ENCODE peak calls at places on chromosomes 11 and 22, in ten cellular contexts. R, N, F, B, V, I, J, T, L and Y are unnamed samples.

GRCh38 chr11:66717925-66718319 is 11.1 kb downstream of the SPTBN2 start:
- DNase-seq in R (no peak), N (no peak), F (no peak), B (no peak), V (no peak), I (no peak), J (no peak), T (no peak), L (no peak), Y (no peak)

GRCh38 chr11:94933225-94934130 is 39.9 kb downstream of the CWC15 start:
- DNase-seq in R (no peak), N (no peak), F (peak), B (peak), V (no peak), I (no peak), J (no peak), T (no peak), L (peak), Y (no peak)

GRCh38 chr11:119284344-119285157 is 32.4 kb downstream of the MCAM start:
- DNase-seq in R (no peak), N (peak), F (no peak), B (no peak), V (peak), I (peak), J (peak), T (no peak), L (no peak), Y (no peak)

GRCh38 chr22:20319041-20319744 is 667 bp downstream of the DGCR6L start:
- DNase-seq in R (peak), N (peak), F (no peak), B (no peak), V (no peak), I (peak), J (no peak), T (peak), L (no peak), Y (peak)

GRCh38 chr22:40107756-40108437 is 69.8 kb upstream of the TNRC6B start:
- DNase-seq in R (no peak), N (peak), F (no peak), B (no peak), V (no peak), I (no peak), J (no peak), T (no peak), L (no peak), Y (no peak)

GRCh38 chr11:37817727-37818270 is 1219.8 kb upstream of the RAG2 start:
- DNase-seq in R (no peak), N (no peak), F (no peak), B (no peak), V (no peak), I (no peak), J (no peak), T (no peak), L (no peak), Y (no peak)

GRCh38 chr11:134889832-134890231 is 477.8 kb upstream of the B3GAT1 start:
- DNase-seq in R (no peak), N (no peak), F (no peak), B (no peak), V (no peak), I (no peak), J (no peak), T (no peak), L (no peak), Y (no peak)

GRCh38 chr11:83819936-83820549 is 533.9 kb upstream of the CCDC90B start:
- DNase-seq in R (no peak), N (peak), F (no peak), B (peak), V (peak), I (peak), J (peak), T (no peak), L (no peak), Y (no peak)

GRCh38 chr11:109123811-109124787 is 297.9 kb upstream of the C11orf87 start:
- DNase-seq in R (no peak), N (no peak), F (no peak), B (peak), V (no peak), I (no peak), J (no peak), T (no peak), L (no peak), Y (no peak)

GRCh38 chr11:73291196-73291595 is 16.9 kb upstream of the ARHGEF17 start:
- DNase-seq in R (no peak), N (no peak), F (no peak), B (no peak), V (no peak), I (no peak), J (no peak), T (no peak), L (no peak), Y (no peak)

GRCh38 chr11:911031-911889 is 650 bp upstream of the CHID1 start:
- DNase-seq in R (no peak), N (no peak), F (peak), B (peak), V (peak), I (peak), J (no peak), T (no peak), L (peak), Y (peak)

GRCh38 chr11:64400667-64401066 is 41.7 kb downstream of the RPS6KA4 start:
- DNase-seq in R (no peak), N (no peak), F (no peak), B (no peak), V (no peak), I (no peak), J (no peak), T (no peak), L (no peak), Y (no peak)

GRCh38 chr11:45455536-45455935 is 169.4 kb upstream of the SYT13 start:
- DNase-seq in R (no peak), N (no peak), F (no peak), B (no peak), V (no peak), I (no peak), J (no peak), T (no peak), L (no peak), Y (no peak)

GRCh38 chr22:24094966-24095365 is 83.9 kb downstream of the CABIN1 start:
- DNase-seq in R (no peak), N (no peak), F (peak), B (no peak), V (no peak), I (no peak), J (no peak), T (no peak), L (no peak), Y (no peak)

GRCh38 chr22:49718396-49718795 is 109.3 kb downstream of the BRD1 start:
- DNase-seq in R (no peak), N (no peak), F (no peak), B (no peak), V (no peak), I (no peak), J (no peak), T (no peak), L (no peak), Y (no peak)

GRCh38 chr11:503179-503981 is 3.7 kb downstream of the RNH1 start:
- DNase-seq in R (no peak), N (no peak), F (peak), B (no peak), V (peak), I (peak), J (no peak), T (peak), L (peak), Y (peak)

GRCh38 chr11:2525941-2526807 is 81.4 kb downstream of the KCNQ1 start:
- DNase-seq in R (peak), N (no peak), F (peak), B (no peak), V (no peak), I (no peak), J (no peak), T (no peak), L (peak), Y (peak)

GRCh38 chr11:93740031-93740801 is 1.1 kb downstream of the TAF1D start:
- DNase-seq in R (peak), N (peak), F (no peak), B (no peak), V (no peak), I (peak), J (no peak), T (peak), L (no peak), Y (no peak)

GRCh38 chr11:2202900-2203439 is 31.4 kb upstream of the TH start:
- DNase-seq in R (no peak), N (no peak), F (peak), B (no peak), V (no peak), I (no peak), J (no peak), T (no peak), L (no peak), Y (peak)

GRCh38 chr11:42543844-42544243 is 768.0 kb upstream of the API5 start:
- DNase-seq in R (no peak), N (no peak), F (no peak), B (no peak), V (no peak), I (no peak), J (no peak), T (no peak), L (no peak), Y (no peak)

GRCh38 chr22:37533995-37534394 is 14.8 kb upstream of the CARD10 start:
- DNase-seq in R (no peak), N (no peak), F (no peak), B (peak), V (no peak), I (peak), J (peak), T (no peak), L (no peak), Y (no peak)

GRCh38 chr22:35921777-35922176 is 106.8 kb downstream of the RBFOX2 start:
- DNase-seq in R (peak), N (peak), F (peak), B (peak), V (peak), I (peak), J (peak), T (peak), L (peak), Y (no peak)

GRCh38 chr11:20584093-20584774 is 15.2 kb upstream of the SLC6A5 start:
- DNase-seq in R (no peak), N (no peak), F (no peak), B (no peak), V (no peak), I (no peak), J (no peak), T (no peak), L (no peak), Y (no peak)

GRCh38 chr11:134276396-134277175 is 407 bp downstream of the GLB1L3 start:
- DNase-seq in R (peak), N (no peak), F (no peak), B (no peak), V (peak), I (no peak), J (no peak), T (no peak), L (no peak), Y (no peak)

GRCh38 chr11:46272816-46273427 is 4.5 kb upstream of the CREB3L1 start:
- DNase-seq in R (no peak), N (no peak), F (peak), B (no peak), V (no peak), I (no peak), J (no peak), T (peak), L (peak), Y (no peak)

GRCh38 chr22:49230194-49230577 is 597.5 kb downstream of the BRD1 start:
- DNase-seq in R (peak), N (no peak), F (peak), B (no peak), V (no peak), I (no peak), J (no peak), T (peak), L (no peak), Y (no peak)

GRCh38 chr11:58301576-58301975 is 33.5 kb upstream of the OR10W1 start:
- DNase-seq in R (no peak), N (no peak), F (no peak), B (peak), V (no peak), I (no peak), J (no peak), T (no peak), L (no peak), Y (no peak)

GRCh38 chr22:37972527-37972926 is 11.8 kb downstream of the SOX10 start:
- DNase-seq in R (no peak), N (no peak), F (no peak), B (no peak), V (no peak), I (no peak), J (no peak), T (no peak), L (no peak), Y (no peak)

GRCh38 chr22:40519948-40520331 is 116.6 kb downstream of the MRTFA start:
- DNase-seq in R (no peak), N (no peak), F (no peak), B (no peak), V (no peak), I (no peak), J (no peak), T (no peak), L (no peak), Y (no peak)

GRCh38 chr11:111429066-111429506 is 50.0 kb upstream of the POU2AF1 start:
- DNase-seq in R (peak), N (peak), F (peak), B (peak), V (peak), I (peak), J (peak), T (peak), L (peak), Y (no peak)
- TF ChIP-seq CTCF in R (peak), N (peak), F (peak), B (peak), V (peak), I (peak), J (peak), T (peak), L (peak), Y (peak)

DNA sequence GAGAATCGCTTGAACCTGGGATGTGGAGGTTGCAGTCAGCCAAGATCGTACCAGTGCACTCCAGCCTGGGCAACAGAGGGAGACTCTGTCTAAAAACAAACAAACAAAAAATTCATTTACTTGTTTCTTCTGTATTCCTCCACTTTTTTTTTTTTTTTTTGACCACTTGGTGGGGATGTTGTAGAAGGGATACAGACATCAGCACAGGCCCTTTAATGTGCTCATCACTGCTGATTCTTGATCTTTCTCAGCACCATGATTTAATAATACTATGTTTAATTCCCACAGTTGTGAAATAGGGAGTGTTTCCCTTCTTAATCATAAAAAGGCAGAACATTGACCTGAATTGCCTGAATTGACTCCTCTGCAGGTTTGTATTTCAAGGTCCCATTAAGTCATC is 4.5 kb downstream of the TTC9C start:
- DNase-seq in R (no peak), N (peak), F (no peak), B (no peak), V (no peak), I (peak), J (no peak), T (no peak), L (no peak), Y (no peak)
- TF ChIP-seq CTCF in R (no peak), N (peak), F (no peak), B (no peak), V (no peak), I (no peak), J (peak), T (no peak), L (no peak), Y (peak)

DNA sequence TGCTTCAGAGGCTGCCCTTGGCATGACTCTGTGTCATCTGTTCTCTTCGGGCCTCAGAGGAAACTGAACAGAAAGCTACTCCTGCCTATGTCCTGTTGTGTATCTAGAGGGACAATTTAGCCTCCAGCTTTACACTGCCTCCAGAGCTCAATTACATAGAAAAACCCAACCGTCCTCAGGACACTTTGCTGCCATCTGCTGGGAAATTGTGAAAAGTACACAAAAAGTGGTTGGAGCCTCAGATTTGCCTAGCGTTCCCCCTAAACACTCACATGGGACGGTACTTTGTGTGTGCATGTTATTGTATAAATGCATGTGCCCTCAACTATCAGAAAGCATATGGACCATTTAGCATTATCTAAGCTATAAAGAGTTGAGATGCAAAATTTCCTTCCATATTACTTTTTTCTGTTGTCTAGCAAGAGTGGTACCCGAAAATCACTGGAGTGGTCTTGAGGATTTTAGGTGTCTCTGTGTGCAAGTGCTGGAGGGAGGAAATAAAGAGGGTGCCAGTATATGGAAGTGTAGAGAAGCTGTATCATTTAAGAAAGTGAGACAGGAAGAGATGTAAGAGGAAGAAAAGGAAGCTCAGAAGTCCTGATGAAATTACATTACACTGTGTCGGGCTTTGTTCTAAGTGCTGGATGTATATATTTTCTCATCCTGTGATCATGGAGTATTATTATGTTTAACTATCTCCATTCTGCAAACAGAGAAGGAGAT is 8.7 kb upstream of the MS4A4E start:
- DNase-seq in R (no peak), N (no peak), F (no peak), B (peak), V (peak), I (peak), J (peak), T (no peak), L (no peak), Y (no peak)
- TF ChIP-seq CTCF in R (no peak), N (peak), F (peak), B (peak), V (peak), I (peak), J (peak), T (no peak), L (peak), Y (peak)

DNA sequence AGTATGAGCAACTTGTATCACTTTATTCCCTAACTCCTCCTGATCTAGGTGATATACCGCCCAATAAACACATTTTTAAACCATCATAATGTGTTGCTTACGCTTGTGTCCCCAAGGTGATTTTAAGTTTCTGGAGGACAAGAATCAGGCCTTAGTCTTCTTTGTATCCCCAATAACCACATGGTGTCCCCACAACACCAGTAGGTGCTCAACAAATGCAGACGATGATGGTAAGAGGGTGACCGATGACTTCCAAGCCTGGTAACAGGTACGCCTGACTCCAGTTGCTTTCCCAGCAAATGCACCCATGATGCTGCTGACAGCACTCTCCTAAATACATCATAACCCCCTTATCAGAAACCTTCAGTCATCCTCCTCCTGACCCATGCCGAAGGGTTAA is 64.2 kb downstream of the EFCAB6 start:
- DNase-seq in R (no peak), N (no peak), F (no peak), B (no peak), V (no peak), I (peak), J (no peak), T (no peak), L (no peak), Y (no peak)
- TF ChIP-seq CTCF in R (no peak), N (no peak), F (no peak), B (no peak), V (no peak), I (peak), J (no peak), T (no peak), L (no peak), Y (no peak)

DNA sequence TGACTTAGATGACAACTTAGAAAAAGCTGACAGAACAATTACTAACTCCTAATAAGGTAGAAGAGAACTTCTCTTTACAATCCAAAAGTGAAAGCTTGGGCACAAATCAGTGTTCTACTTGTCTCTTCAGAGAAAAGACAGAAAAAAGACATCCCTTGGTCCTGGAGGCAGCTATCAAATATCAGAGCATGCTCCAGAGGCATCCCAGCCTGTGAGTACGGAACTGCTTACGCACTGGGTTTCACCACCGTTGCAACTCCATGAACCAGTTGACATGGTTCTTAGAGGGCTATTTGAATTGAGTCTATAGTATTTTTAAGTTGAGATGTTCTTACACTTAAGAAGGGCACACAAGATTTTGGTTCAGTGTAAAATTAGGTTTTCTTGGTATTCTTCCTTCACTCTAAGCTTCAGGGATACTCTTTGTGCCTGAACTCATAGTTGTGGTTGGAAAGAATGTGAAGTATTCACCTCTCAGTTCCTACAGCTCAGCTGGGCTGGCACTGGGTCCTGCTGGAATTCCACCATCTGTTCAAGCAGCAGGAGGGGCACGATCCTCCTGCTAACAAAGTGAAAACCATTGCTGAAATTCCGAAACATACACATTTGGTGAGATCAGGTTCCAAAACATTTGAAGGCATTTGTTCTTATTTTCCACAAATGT is 6.3 kb downstream of the AKIP1 start:
- DNase-seq in R (no peak), N (no peak), F (no peak), B (peak), V (no peak), I (no peak), J (no peak), T (peak), L (peak), Y (no peak)
- TF ChIP-seq CTCF in R (no peak), N (no peak), F (no peak), B (no peak), V (no peak), I (no peak), J (no peak), T (no peak), L (no peak), Y (no peak)